ENCODE peak calls at places on chromosomes 2 and 18, in six cellular contexts. Y is heart right ventricle; X is PC-9; D is tibial artery; M is hepatocyte; U is CD8-positive, alpha-beta T cell. G is an unnamed sample.

GRCh38 chr18:48824231-48824970 is 126.4 kb downstream of the SMAD7 start:
- DNase-seq in D (peak; percentile 37), Y (no peak), M (no peak), X (no peak), U (no peak), G (no peak)

GRCh38 chr2:213306320-213306942 is 22.2 kb downstream of the SPAG16 start:
- DNase-seq in D (peak; percentile 64), U (no peak), M (peak; percentile 13), Y (peak; percentile 13), X (no peak), G (no peak)

GRCh38 chr2:101329026-101329425 is 20.5 kb upstream of the RNF149 start:
- DNase-seq in M (no peak), Y (no peak), X (no peak), D (no peak), U (peak; percentile 22), G (no peak)

GRCh38 chr2:226130192-226130591 is 669.4 kb downstream of the IRS1 start:
- DNase-seq in D (no peak), U (no peak), M (peak; percentile 12), Y (no peak), X (no peak), G (no peak)

GRCh38 chr2:100643906-100644501 is 81.2 kb downstream of the PDCL3 start:
- DNase-seq in U (peak; percentile 49), D (no peak), M (no peak), Y (no peak), X (no peak), G (no peak)

GRCh38 chr2:217807753-217808152 is 195.0 kb downstream of the TNS1 start:
- DNase-seq in Y (no peak), D (no peak), M (no peak), U (no peak), X (no peak), G (no peak)

GRCh38 chr2:220276736-220277444 is 649.5 kb downstream of the SLC4A3 start:
- DNase-seq in D (no peak), U (no peak), M (no peak), X (no peak), Y (no peak), G (no peak)

GRCh38 chr2:163266772-163267171 is 428.2 kb upstream of the KCNH7 start:
- DNase-seq in M (no peak), X (peak; percentile 1), Y (no peak), U (no peak), D (no peak), G (no peak)

GRCh38 chr18:68693091-68693815 is 21.7 kb downstream of the TMX3 start:
- DNase-seq in Y (no peak), M (no peak), X (no peak), D (no peak), U (no peak), G (no peak)

GRCh38 chr2:2542966-2543555 is 212.0 kb upstream of the MYT1L start:
- DNase-seq in U (no peak), X (no peak), D (no peak), Y (no peak), M (no peak), G (no peak)

GRCh38 chr2:105248316-105249070 is 7.0 kb downstream of the GPR45 start:
- DNase-seq in D (no peak), U (no peak), M (no peak), X (no peak), Y (no peak), G (no peak)

GRCh38 chr2:231666171-231667095 is 41.9 kb upstream of the PTMA start:
- DNase-seq in D (peak; percentile 99), Y (peak; percentile 95), M (peak; percentile 96), U (no peak), X (peak; percentile 97), G (peak; percentile 72)

GRCh38 chr18:63317982-63318881 is 1.3 kb downstream of the BCL2 start:
- DNase-seq in X (no peak), Y (peak; percentile 62), M (peak; percentile 61), U (peak; percentile 81), D (peak; percentile 88), G (peak; percentile 8)

GRCh38 chr2:233137040-233137439 is 76.9 kb downstream of the INPP5D start:
- DNase-seq in U (no peak), Y (no peak), M (no peak), D (no peak), X (no peak), G (no peak)

GRCh38 chr2:71606244-71606643 is 152.9 kb downstream of the DYSF start:
- DNase-seq in D (no peak), M (no peak), U (no peak), Y (no peak), X (no peak), G (no peak)

GRCh38 chr18:22391571-22392359 is 25.9 kb downstream of the CTAGE1 start:
- DNase-seq in D (no peak), U (peak; percentile 61), X (peak; percentile 34), Y (no peak), M (peak; percentile 65), G (no peak)

GRCh38 chr2:236943068-236943467 is 142.6 kb upstream of the COPS8 start:
- DNase-seq in M (no peak), Y (no peak), D (no peak), U (no peak), X (no peak), G (no peak)

GRCh38 chr2:162184362-162184761 is 32.3 kb upstream of the GCG start:
- DNase-seq in X (no peak), U (no peak), M (no peak), Y (no peak), D (no peak), G (no peak)

GRCh38 chr2:203238329-203238710 is 498 bp upstream of the CYP20A1 start:
- DNase-seq in X (no peak), U (no peak), Y (no peak), D (no peak), M (no peak), G (no peak)

GRCh38 chr2:38751847-38752410 is 768 bp upstream of the SRSF7 start:
- DNase-seq in U (no peak), X (no peak), D (no peak), M (peak; percentile 50), Y (no peak), G (no peak)

GRCh38 chr2:85753525-85754312 is at the start of gene ATOH8:
- DNase-seq in Y (peak; percentile 82), U (peak; percentile 14), M (peak; percentile 76), D (peak; percentile 89), X (no peak), G (no peak)

GRCh38 chr2:85753035-85753524 is 711 bp upstream of the ATOH8 start:
- DNase-seq in Y (no peak), X (no peak), U (no peak), D (no peak), M (no peak), G (no peak)

GRCh38 chr2:85756195-85756594 is 2.4 kb downstream of the ATOH8 start:
- DNase-seq in M (no peak), X (no peak), Y (no peak), U (no peak), D (peak; percentile 65), G (no peak)

GRCh38 chr2:85755122-85756027 is 1.6 kb downstream of the ATOH8 start:
- DNase-seq in X (no peak), Y (no peak), U (no peak), D (peak; percentile 68), M (no peak), G (no peak)

GRCh38 chr2:85754313-85755095 is 713 bp downstream of the ATOH8 start:
- DNase-seq in D (peak; percentile 72), U (peak; percentile 47), M (peak; percentile 72), X (no peak), Y (peak; percentile 45), G (no peak)
- TF ChIP-seq CTCF in D (peak; percentile 29), U (no peak), M (no peak), X (no peak), Y (peak; percentile 33), G (peak; percentile 9)

DNA sequence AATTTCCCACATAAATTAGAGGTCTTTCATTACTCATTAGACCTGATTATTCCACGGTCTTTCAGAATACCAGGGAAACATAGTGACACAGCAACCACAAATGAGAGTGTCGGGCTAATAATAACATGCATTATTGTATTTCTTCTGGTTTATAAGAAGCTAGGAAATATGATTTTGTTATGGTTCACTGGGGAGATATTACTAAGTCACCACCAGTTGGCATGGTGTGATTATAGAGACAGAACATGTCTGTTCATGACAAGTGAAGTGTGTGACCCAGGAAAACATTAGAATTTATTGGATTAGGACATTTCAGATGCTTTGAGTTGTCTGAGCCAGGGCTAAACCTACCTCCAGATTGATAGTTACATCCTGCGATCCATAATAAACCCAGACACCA is 494.4 kb downstream of the FBXO15 start:
- DNase-seq in D (no peak), Y (no peak), U (no peak), X (no peak), M (no peak), G (no peak)
- H3K36me3 ChIP-seq in D (no peaks in the 10 kb centered on the region), Y (no peaks in the 10 kb centered on the region), U (no peaks in the 10 kb centered on the region), X (no peaks in the 10 kb centered on the region), M (no peaks in the 10 kb centered on the region), G (no peaks in the 10 kb centered on the region)

DNA sequence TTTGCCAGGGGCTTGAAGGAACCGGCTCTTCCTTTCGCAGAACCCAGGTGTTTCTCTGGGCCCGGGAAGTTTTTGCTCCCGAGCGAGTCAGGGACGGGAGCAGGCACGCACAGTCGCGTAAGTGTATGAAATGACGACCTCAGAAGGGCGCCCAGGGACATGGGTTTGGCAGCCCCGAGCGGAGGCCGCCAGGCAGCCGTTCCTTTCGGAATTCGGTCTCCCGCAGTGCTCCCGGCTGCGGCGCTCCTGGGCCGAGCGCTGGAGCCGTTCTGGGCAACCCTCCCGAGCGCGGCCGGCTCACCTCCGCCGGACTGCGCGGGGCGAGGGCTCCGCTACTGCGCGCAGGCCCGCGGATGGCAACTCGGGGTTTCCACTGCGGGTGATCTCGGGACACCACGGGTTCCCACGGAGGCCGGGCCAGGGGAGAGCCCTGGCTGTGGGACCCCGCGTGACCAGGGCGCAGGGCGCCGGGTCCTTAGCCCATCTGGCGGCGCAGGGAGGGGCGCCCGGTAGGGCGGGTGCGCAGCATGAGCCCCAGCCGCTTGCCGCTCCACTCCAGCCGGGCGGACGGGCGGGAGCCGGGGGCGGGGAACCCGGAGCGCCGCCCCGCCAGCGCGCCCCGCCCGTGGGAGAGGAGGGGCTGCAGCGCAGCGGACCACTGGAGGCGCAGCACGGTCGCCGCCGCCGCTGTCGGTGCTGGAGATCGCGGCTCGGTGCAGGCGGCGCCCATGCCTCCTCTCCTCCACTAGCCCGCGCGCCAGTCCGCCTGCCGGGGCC is at the start of gene OSBPL6:
- DNase-seq in U (peak; percentile 51), Y (peak; percentile 86), D (peak; percentile 91), M (peak; percentile 90), X (peak; percentile 93), G (no peak)
- TF ChIP-seq CTCF in U (no peak), Y (peak; percentile 60), D (peak; percentile 44), M (no peak), X (no peak), G (no peak)

GRCh38 chr2:128004509-128004908 is 23.4 kb downstream of the SAP130 start:
- DNase-seq in M (no peak), Y (no peak), D (no peak), U (no peak), X (no peak), G (no peak)

GRCh38 chr2:128003463-128003862 is 24.4 kb downstream of the SAP130 start:
- DNase-seq in X (no peak), U (no peak), D (no peak), M (no peak), Y (no peak), G (no peak)

DNA sequence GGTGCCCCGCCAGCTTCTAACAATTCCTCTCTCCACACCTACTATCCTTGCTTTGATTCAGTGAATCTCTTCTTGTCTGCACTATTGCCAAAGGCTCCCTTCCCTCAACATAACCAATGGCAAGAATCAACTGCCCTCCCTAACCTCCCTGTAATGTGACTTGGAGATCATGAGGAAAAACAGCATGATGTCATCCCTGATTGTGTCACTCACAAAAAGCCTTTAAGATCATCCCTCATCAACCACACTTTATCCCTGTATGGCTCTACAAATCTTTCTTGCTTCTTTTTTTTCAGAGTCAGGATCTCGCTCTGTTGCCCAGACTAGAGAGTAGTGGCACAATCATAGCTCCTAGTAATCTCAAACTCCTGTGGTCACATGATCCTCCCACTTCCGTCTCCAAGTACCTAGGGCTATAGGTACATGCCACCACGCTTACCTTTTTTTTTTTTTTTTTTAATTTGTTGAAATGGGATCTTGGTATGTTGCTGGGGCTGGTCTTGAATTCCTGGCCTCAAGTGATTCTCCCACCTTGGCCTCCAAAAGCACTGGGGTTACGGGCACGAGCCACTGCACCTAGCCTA is 19.7 kb downstream of the SAP130 start:
- DNase-seq in U (no peak), D (no peak), Y (no peak), X (no peak), M (no peak), G (no peak)
- H3K36me3 ChIP-seq in U (peaks cover 61% of the 10 kb centered on the region), D (peaks cover 80% of the 10 kb centered on the region), Y (peaks cover 100% of the 10 kb centered on the region), X (peaks cover 61% of the 10 kb centered on the region), M (no peaks in the 10 kb centered on the region), G (peaks cover 11% of the 10 kb centered on the region)